ENCODE peak calls at places on chromosomes 3 and 15, in nine cellular contexts. G, Q, C, H, Z, E, V, D and M are unnamed samples. For H3K4me1, the result is how much of the 10 kb centered on the place peaks cover.

GRCh38 chr3:149010504-149010951 is 19.2 kb downstream of the GYG1 start:
- DNase-seq in G (no peak), Z (no peak), H (no peak), Q (peak), C (no peak), D (no peak), E (no peak), V (no peak), M (no peak)

GRCh38 chr15:101320501-101321052 is 25.5 kb upstream of the SNRPA1 start:
- DNase-seq in Q (no peak), Z (no peak), H (no peak), G (no peak), E (peak), C (no peak), D (no peak), V (no peak), M (no peak)

GRCh38 chr15:79535536-79535935 is 103.4 kb downstream of the MINAR1 start:
- DNase-seq in D (no peak), H (no peak), V (no peak), C (no peak), E (no peak), Q (no peak), Z (no peak), G (no peak), M (no peak)

GRCh38 chr15:76258460-76258859 is 52.8 kb downstream of the ETFA start:
- DNase-seq in V (no peak), Q (no peak), C (no peak), H (no peak), G (no peak), E (no peak), D (no peak), Z (no peak), M (no peak)

GRCh38 chr3:164897335-164897734 is 181.0 kb downstream of the SI start:
- DNase-seq in E (no peak), H (no peak), G (no peak), Q (no peak), D (no peak), C (no peak), Z (no peak), V (no peak), M (no peak)

GRCh38 chr3:171349392-171349791 is 110.8 kb downstream of the TNIK start:
- DNase-seq in E (no peak), D (no peak), H (no peak), G (no peak), Q (no peak), V (no peak), C (no peak), Z (no peak), M (no peak)

GRCh38 chr3:66816110-66816761 is 181.9 kb upstream of the KBTBD8 start:
- DNase-seq in G (no peak), V (no peak), H (no peak), E (no peak), C (no peak), D (no peak), Z (no peak), Q (peak), M (no peak)

GRCh38 chr15:29343229-29343628 is 73.6 kb upstream of the NSMCE3 start:
- DNase-seq in V (no peak), H (no peak), D (no peak), C (no peak), E (no peak), Z (no peak), G (no peak), Q (no peak), M (no peak)

GRCh38 chr3:57221883-57222282 is 5.6 kb upstream of the APPL1 start:
- DNase-seq in C (no peak), Z (no peak), H (no peak), G (no peak), D (no peak), Q (no peak), V (no peak), E (no peak), M (no peak)

GRCh38 chr3:192409838-192410683 is 317.3 kb downstream of the FGF12 start:
- DNase-seq in E (no peak), Q (peak), C (no peak), D (no peak), H (no peak), V (no peak), G (peak), Z (peak), M (no peak)

GRCh38 chr15:79408041-79408440 is 24.1 kb upstream of the MINAR1 start:
- DNase-seq in G (no peak), Z (no peak), Q (no peak), D (no peak), H (no peak), V (no peak), C (no peak), E (no peak), M (no peak)

GRCh38 chr3:138673641-138674040 is 65.1 kb downstream of the FAIM start:
- DNase-seq in Q (no peak), Z (no peak), G (no peak), V (no peak), E (no peak), C (no peak), H (no peak), D (no peak), M (no peak)

GRCh38 chr3:138578961-138579574 is 15.0 kb downstream of the CEP70 start:
- DNase-seq in E (no peak), D (no peak), Q (no peak), G (no peak), H (no peak), C (no peak), V (no peak), Z (no peak), M (no peak)

GRCh38 chr3:178483704-178484103 is 52.5 kb upstream of the KCNMB2 start:
- DNase-seq in D (no peak), V (no peak), E (no peak), Q (no peak), H (no peak), G (no peak), Z (no peak), C (no peak), M (no peak)

GRCh38 chr3:152269423-152270144 is 855 bp downstream of the MBNL1 start:
- DNase-seq in E (peak), V (peak), Q (peak), G (peak), Z (peak), C (peak), H (peak), D (peak), M (peak)

GRCh38 chr3:146163584-146163983 is 2.6 kb upstream of the PLOD2 start:
- DNase-seq in C (no peak), Z (no peak), G (no peak), Q (no peak), E (no peak), H (no peak), D (no peak), V (no peak), M (no peak)

GRCh38 chr3:129688310-129688895 is 81.9 kb upstream of the PLXND1 start:
- DNase-seq in Z (peak), D (peak), Q (peak), C (peak), E (peak), V (no peak), H (peak), G (peak), M (peak)

GRCh38 chr3:46903341-46904302 is 26.1 kb downstream of the PTH1R start:
- DNase-seq in C (no peak), D (no peak), G (no peak), Q (no peak), V (no peak), Z (no peak), H (no peak), E (peak), M (peak)

GRCh38 chr3:98730338-98730737 is 32.8 kb upstream of the ST3GAL6 start:
- DNase-seq in G (no peak), D (no peak), H (no peak), E (no peak), V (no peak), C (no peak), Z (no peak), Q (no peak), M (no peak)

GRCh38 chr3:112119686-112120484 is 13.2 kb downstream of the GCSAM start:
- DNase-seq in G (no peak), C (no peak), H (no peak), V (no peak), Q (peak), E (no peak), Z (no peak), D (no peak), M (no peak)

GRCh38 chr3:154765241-154765640 is 314.9 kb upstream of the MME start:
- DNase-seq in E (no peak), D (no peak), Z (no peak), V (no peak), C (no peak), Q (no peak), H (no peak), G (no peak), M (no peak)

GRCh38 chr3:49803464-49804140 is 541 bp downstream of the INKA1 start:
- DNase-seq in G (peak), D (peak), Q (no peak), V (peak), C (peak), Z (no peak), H (no peak), E (peak), M (peak)

GRCh38 chr3:39090922-39091321 is 16.5 kb downstream of the GORASP1 start:
- DNase-seq in V (no peak), Z (no peak), D (no peak), G (no peak), C (no peak), H (no peak), Q (no peak), E (no peak), M (no peak)

GRCh38 chr3:58129041-58129440 is 81.7 kb downstream of the DNASE1L3 start:
- DNase-seq in G (no peak), E (no peak), V (no peak), D (no peak), H (no peak), Z (no peak), Q (no peak), C (no peak), M (no peak)

GRCh38 chr3:139448104-139448503 is 28.2 kb downstream of the RBP2 start:
- DNase-seq in Q (no peak), H (no peak), E (no peak), V (no peak), C (no peak), D (no peak), G (no peak), Z (no peak), M (no peak)

GRCh38 chr15:38076806-38077205 is 142.4 kb downstream of the TMCO5A start:
- DNase-seq in D (no peak), E (no peak), C (no peak), H (peak), Z (no peak), V (peak), Q (no peak), G (no peak), M (no peak)

GRCh38 chr15:57731543-57732103 is 25.1 kb downstream of the POLR2M start:
- DNase-seq in G (no peak), D (peak), Q (no peak), E (no peak), V (no peak), Z (no peak), H (no peak), C (no peak), M (no peak)

GRCh38 chr3:109356442-109357155 is 19.3 kb upstream of the DPPA4 start:
- DNase-seq in C (no peak), D (no peak), E (no peak), G (no peak), Z (no peak), Q (no peak), H (no peak), V (no peak), M (no peak)

GRCh38 chr3:194808709-194809108 is 123.0 kb downstream of the FAM43A start:
- DNase-seq in D (no peak), Q (no peak), V (no peak), Z (no peak), E (no peak), C (no peak), H (no peak), G (no peak), M (no peak)

GRCh38 chr3:14804835-14805780 is 13.7 kb upstream of the FGD5 start:
- DNase-seq in C (no peak), E (no peak), D (no peak), H (no peak), Q (no peak), V (no peak), G (no peak), Z (no peak), M (no peak)

GRCh38 chr3:70245746-70246525 is 66.5 kb downstream of the MDFIC2 start:
- DNase-seq in Q (no peak), C (no peak), H (no peak), D (no peak), G (no peak), Z (no peak), V (no peak), E (no peak), M (no peak)

GRCh38 chr3:186102687-186103086 is 6.2 kb downstream of the ETV5 start:
- DNase-seq in Q (no peak), H (no peak), Z (no peak), D (no peak), V (no peak), E (no peak), G (no peak), C (no peak), M (no peak)

GRCh38 chr3:9158865-9159630 is 90.4 kb downstream of the SRGAP3 start:
- DNase-seq in E (no peak), V (no peak), G (no peak), Q (no peak), C (no peak), D (no peak), H (no peak), Z (no peak), M (no peak)

GRCh38 chr3:14592390-14592789 is 52.2 kb upstream of the GRIP2 start:
- DNase-seq in H (no peak), E (peak), Q (no peak), V (no peak), G (no peak), Z (no peak), D (no peak), C (no peak), M (no peak)

DNA sequence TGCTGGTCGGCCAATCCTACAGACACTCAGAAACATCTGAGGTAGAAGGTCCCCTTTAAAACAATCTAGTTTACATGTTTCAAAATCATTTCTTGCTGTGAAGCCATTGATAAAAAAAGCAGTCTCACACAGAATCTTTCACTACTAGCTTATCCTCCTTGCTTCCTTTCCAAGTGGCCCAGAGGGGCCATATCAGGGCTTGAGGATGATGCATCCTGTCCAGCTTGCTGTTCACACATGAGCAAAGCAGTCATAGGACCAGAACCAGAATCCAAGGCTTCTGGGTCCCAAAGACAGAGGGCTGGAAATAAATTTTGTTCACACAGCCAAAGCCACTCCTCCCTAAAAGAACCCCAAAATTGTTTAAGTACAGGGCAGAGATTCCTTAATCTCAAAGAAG is 9.2 kb upstream of the LYZL4 start:
- DNase-seq in Z (no peak), C (no peak), G (no peak), E (no peak), H (no peak), D (no peak), Q (no peak), V (no peak), M (no peak)
- TF ChIP-seq POLR2A in Z (no peak), C (no peak), G (no peak), E (no peak), H (no peak), D (no peak), Q (no peak), V (no peak), M (no peak)

GRCh38 chr15:52383100-52383588 is 87.5 kb upstream of the MYO5C start:
- DNase-seq in Z (no peak), E (no peak), Q (no peak), D (no peak), G (no peak), H (no peak), V (no peak), C (no peak), M (no peak)
- H3K4me1 ChIP-seq in Z (under half), E (under half), Q (under half), D (under half), G (under half), H (under half), V (under half), C (under half), M (under half)

GRCh38 chr3:161069441-161070251 is 35.5 kb downstream of the B3GALNT1 start:
- DNase-seq in C (no peak), D (peak), Z (no peak), E (no peak), G (no peak), V (no peak), Q (no peak), H (no peak), M (no peak)
- TF ChIP-seq POLR2A in C (no peak), D (no peak), Z (no peak), E (no peak), G (no peak), V (no peak), Q (no peak), H (no peak), M (no peak)

GRCh38 chr3:31861839-31862238 is 119.2 kb downstream of the OSBPL10 start:
- DNase-seq in H (no peak), Z (no peak), Q (no peak), G (no peak), V (no peak), C (no peak), D (no peak), E (no peak), M (no peak)
- H3K4me1 ChIP-seq in H (under half), Z (under half), Q (under half), G (under half), V (under half), C (under half), D (under half), E (under half), M (under half)